ENCODE peak calls at places on chromosomes 12 and 14, in eight cellular contexts. B is GM12878; X is stimulated activated naive CD8-positive, alpha-beta T cell treated with anti-CD3 and anti-CD28 coated beads, Interleukin-15, amount 100 ng/mL, for 72 hours; S is left cardiac atrium; J is naive thymus-derived CD4-positive, alpha-beta T cell; F is activated CD8-positive, alpha-beta T cell treated with anti-CD3 and anti-CD28 coated beads for 36 hours; R is SK-N-SH treated with all-trans-retinoic acid at 6 μM for 48 hours; Y is foreskin keratinocyte. C is an unnamed sample.

GRCh38 chr12:4276524-4277204 is 3.1 kb downstream of the CCND2 start:
- ATAC-seq in B (peak; percentile 48), X (peak; percentile 59), S (peak; percentile 36), J (peak; percentile 59), F (peak; percentile 24), R (peak; percentile 89), Y (peak; percentile 31), C (peak; percentile 55)

GRCh38 chr14:71629250-71629649 is 303.0 kb upstream of the RGS6 start:
- ATAC-seq in B (no peak), X (no peak), S (no peak), J (no peak), F (no peak), R (peak; percentile 52), Y (no peak), C (no peak)

GRCh38 chr14:77212933-77213656 is 31.5 kb downstream of the TMEM63C start:
- ATAC-seq in B (peak; percentile 97), X (peak; percentile 66), S (no peak), J (peak; percentile 32), F (peak; percentile 91), R (peak; percentile 89), Y (peak; percentile 97), C (peak; percentile 78)

GRCh38 chr14:75497701-75498100 is 24.6 kb upstream of the BATF start:
- ATAC-seq in B (no peak), X (no peak), S (no peak), J (no peak), F (peak; percentile 14), R (no peak), Y (no peak), C (no peak)

GRCh38 chr14:90060965-90061848 is 587 bp upstream of the KCNK13 start:
- ATAC-seq in B (peak; percentile 52), X (peak; percentile 22), S (peak; percentile 51), J (no peak), F (no peak), R (peak; percentile 11), Y (peak; percentile 8), C (peak; percentile 35)

GRCh38 chr12:3294481-3294911 is 196.5 kb upstream of the PRMT8 start:
- ATAC-seq in B (no peak), X (no peak), S (peak; percentile 18), J (no peak), F (no peak), R (peak; percentile 6), Y (no peak), C (no peak)

GRCh38 chr14:94356379-94357056 is 31.9 kb downstream of the SERPINA1 start:
- ATAC-seq in B (no peak), X (no peak), S (no peak), J (no peak), F (no peak), R (no peak), Y (no peak), C (no peak)

GRCh38 chr14:51004352-51004800 is 60.1 kb upstream of the PYGL start:
- ATAC-seq in B (no peak), X (no peak), S (peak; percentile 88), J (no peak), F (no peak), R (peak; percentile 43), Y (no peak), C (no peak)

GRCh38 chr14:31445703-31446102 is 11.6 kb downstream of the DTD2 start:
- ATAC-seq in B (no peak), X (no peak), S (no peak), J (no peak), F (no peak), R (no peak), Y (no peak), C (no peak)

GRCh38 chr14:97977711-97978261 is 1180.6 kb downstream of the VRK1 start:
- ATAC-seq in B (no peak), X (peak; percentile 93), S (peak; percentile 92), J (peak; percentile 85), F (peak; percentile 87), R (no peak), Y (peak; percentile 76), C (peak; percentile 91)

GRCh38 chr12:51390457-51391046 is 654 bp downstream of the GALNT6 start:
- ATAC-seq in B (peak; percentile 1), X (no peak), S (peak; percentile 13), J (no peak), F (no peak), R (no peak), Y (peak; percentile 41), C (no peak)

GRCh38 chr12:132123970-132124765 is 20.0 kb downstream of the DDX51 start:
- ATAC-seq in B (no peak), X (no peak), S (no peak), J (no peak), F (no peak), R (no peak), Y (no peak), C (no peak)

GRCh38 chr12:45575823-45576448 is 153.6 kb upstream of the ARID2 start:
- ATAC-seq in B (peak; percentile 76), X (peak; percentile 50), S (peak; percentile 19), J (peak; percentile 74), F (peak; percentile 37), R (no peak), Y (no peak), C (no peak)

GRCh38 chr14:72756967-72757366 is 136.9 kb downstream of the DPF3 start:
- ATAC-seq in B (no peak), X (no peak), S (no peak), J (no peak), F (no peak), R (no peak), Y (no peak), C (no peak)

GRCh38 chr12:65086236-65086635 is 34.9 kb downstream of the WIF1 start:
- ATAC-seq in B (no peak), X (no peak), S (no peak), J (no peak), F (no peak), R (no peak), Y (no peak), C (no peak)

GRCh38 chr12:6092784-6093722 is 31.4 kb downstream of the VWF start:
- ATAC-seq in B (no peak), X (no peak), S (peak; percentile 70), J (peak; percentile 57), F (no peak), R (peak; percentile 94), Y (peak; percentile 82), C (peak; percentile 89)

GRCh38 chr14:72839753-72840390 is 54.0 kb downstream of the DPF3 start:
- ATAC-seq in B (no peak), X (no peak), S (no peak), J (no peak), F (no peak), R (no peak), Y (no peak), C (no peak)

GRCh38 chr12:68827895-68828294 is 19.9 kb downstream of the MDM2 start:
- ATAC-seq in B (no peak), X (no peak), S (no peak), J (no peak), F (no peak), R (no peak), Y (no peak), C (no peak)

GRCh38 chr14:89445252-89445973 is 28.4 kb upstream of the FOXN3 start:
- ATAC-seq in B (peak; percentile 73), X (peak; percentile 94), S (no peak), J (peak; percentile 62), F (peak; percentile 81), R (no peak), Y (peak; percentile 55), C (no peak)

GRCh38 chr12:132429932-132430643 is 59.9 kb upstream of the FBRSL1 start:
- ATAC-seq in B (peak; percentile 87), X (peak; percentile 72), S (peak; percentile 36), J (peak; percentile 93), F (peak; percentile 87), R (peak; percentile 30), Y (peak; percentile 76), C (peak; percentile 86)

GRCh38 chr14:86501611-86502010 is 971.7 kb downstream of the FLRT2 start:
- ATAC-seq in B (no peak), X (no peak), S (no peak), J (no peak), F (no peak), R (no peak), Y (no peak), C (no peak)

GRCh38 chr12:29176951-29177350 is 27.9 kb downstream of the FAR2 start:
- ATAC-seq in B (no peak), X (no peak), S (no peak), J (no peak), F (no peak), R (no peak), Y (no peak), C (no peak)

GRCh38 chr14:34081126-34081575 is 130.3 kb upstream of the EGLN3 start:
- ATAC-seq in B (peak; percentile 72), X (no peak), S (peak; percentile 94), J (no peak), F (no peak), R (no peak), Y (peak; percentile 34), C (no peak)

GRCh38 chr14:89427426-89428162 is 10.6 kb upstream of the FOXN3 start:
- ATAC-seq in B (no peak), X (no peak), S (peak; percentile 56), J (no peak), F (no peak), R (no peak), Y (no peak), C (no peak)

GRCh38 chr14:73176673-73177072 is 40.4 kb downstream of the PSEN1 start:
- ATAC-seq in B (no peak), X (no peak), S (peak; percentile 62), J (no peak), F (no peak), R (no peak), Y (no peak), C (no peak)

GRCh38 chr14:36505892-36506731 is 13.9 kb downstream of the NKX2-1 start:
- ATAC-seq in B (no peak), X (peak; percentile 33), S (peak; percentile 19), J (no peak), F (no peak), R (no peak), Y (no peak), C (no peak)

GRCh38 chr12:62912644-62913043 is 22.3 kb downstream of the PPM1H start:
- ATAC-seq in B (no peak), X (no peak), S (no peak), J (no peak), F (no peak), R (no peak), Y (no peak), C (no peak)

GRCh38 chr12:2172486-2173214 is 119.9 kb downstream of the CACNA1C start:
- ATAC-seq in B (no peak), X (no peak), S (peak; percentile 66), J (no peak), F (no peak), R (no peak), Y (no peak), C (no peak)

C was measured in esophagus mucosa.